ENCODE peak calls at places on chromosome 6, in six cellular contexts. One of them, this sample, is unnamed.

GRCh38 chr6:1894954-1895353 is 285.2 kb downstream of the FOXC1 start:
- DNase-seq in Caco-2: no peak
- DNase-seq in A549: no peak
- DNase-seq in CD8-positive, alpha-beta memory T cell: no peak
- DNase-seq in left ventricle myocardium inferior: no peak
- DNase-seq in ovary: no peak
- DNase-seq in this sample: no peak

GRCh38 chr6:19879663-19880062 is 42.5 kb downstream of the ID4 start:
- DNase-seq in Caco-2: no peak
- DNase-seq in A549: no peak
- DNase-seq in CD8-positive, alpha-beta memory T cell: no peak
- DNase-seq in left ventricle myocardium inferior: no peak
- DNase-seq in ovary: no peak
- DNase-seq in this sample: no peak

GRCh38 chr6:116847234-116847633 is 18.4 kb upstream of the GPRC6A start:
- DNase-seq in Caco-2: no peak
- DNase-seq in A549: peak; percentile 4
- DNase-seq in CD8-positive, alpha-beta memory T cell: no peak
- DNase-seq in left ventricle myocardium inferior: no peak
- DNase-seq in ovary: no peak
- DNase-seq in this sample: no peak

GRCh38 chr6:13579911-13580310 is 5.5 kb downstream of the SIRT5 start:
- DNase-seq in Caco-2: no peak
- DNase-seq in A549: no peak
- DNase-seq in CD8-positive, alpha-beta memory T cell: no peak
- DNase-seq in left ventricle myocardium inferior: no peak
- DNase-seq in ovary: no peak
- DNase-seq in this sample: no peak

GRCh38 chr6:23446394-23447001 is 679.5 kb upstream of the NRSN1 start:
- DNase-seq in Caco-2: no peak
- DNase-seq in A549: peak; percentile 2
- DNase-seq in CD8-positive, alpha-beta memory T cell: no peak
- DNase-seq in left ventricle myocardium inferior: no peak
- DNase-seq in ovary: no peak
- DNase-seq in this sample: no peak

GRCh38 chr6:139699335-139699734 is 324.9 kb upstream of the CITED2 start:
- DNase-seq in Caco-2: no peak
- DNase-seq in A549: no peak
- DNase-seq in CD8-positive, alpha-beta memory T cell: no peak
- DNase-seq in left ventricle myocardium inferior: no peak
- DNase-seq in ovary: no peak
- DNase-seq in this sample: no peak

GRCh38 chr6:134199848-134200606 is 117.9 kb downstream of the SGK1 start:
- DNase-seq in Caco-2: peak; percentile 56
- DNase-seq in A549: no peak
- DNase-seq in CD8-positive, alpha-beta memory T cell: no peak
- DNase-seq in left ventricle myocardium inferior: no peak
- DNase-seq in ovary: no peak
- DNase-seq in this sample: no peak

GRCh38 chr6:54366647-54367327 is 58.5 kb downstream of the TINAG start:
- DNase-seq in Caco-2: no peak
- DNase-seq in A549: no peak
- DNase-seq in CD8-positive, alpha-beta memory T cell: no peak
- DNase-seq in left ventricle myocardium inferior: no peak
- DNase-seq in ovary: no peak
- DNase-seq in this sample: no peak

GRCh38 chr6:139336488-139336887 is 38.0 kb downstream of the CITED2 start:
- DNase-seq in Caco-2: no peak
- DNase-seq in A549: no peak
- DNase-seq in CD8-positive, alpha-beta memory T cell: no peak
- DNase-seq in left ventricle myocardium inferior: peak; percentile 21
- DNase-seq in ovary: peak; percentile 53
- DNase-seq in this sample: no peak

GRCh38 chr6:150877928-150878327 is 12.4 kb downstream of the MTHFD1L start:
- DNase-seq in Caco-2: no peak
- DNase-seq in A549: no peak
- DNase-seq in CD8-positive, alpha-beta memory T cell: no peak
- DNase-seq in left ventricle myocardium inferior: no peak
- DNase-seq in ovary: no peak
- DNase-seq in this sample: no peak

GRCh38 chr6:158367824-158368223 is 55.6 kb downstream of the TULP4 start:
- DNase-seq in Caco-2: no peak
- DNase-seq in A549: no peak
- DNase-seq in CD8-positive, alpha-beta memory T cell: no peak
- DNase-seq in left ventricle myocardium inferior: no peak
- DNase-seq in ovary: no peak
- DNase-seq in this sample: no peak

GRCh38 chr6:28134015-28134414 is 7.7 kb upstream of the ZKSCAN8 start:
- DNase-seq in Caco-2: no peak
- DNase-seq in A549: peak; percentile 8
- DNase-seq in CD8-positive, alpha-beta memory T cell: no peak
- DNase-seq in left ventricle myocardium inferior: no peak
- DNase-seq in ovary: no peak
- DNase-seq in this sample: no peak

GRCh38 chr6:108874470-108875160 is 26.4 kb downstream of the ARMC2 start:
- DNase-seq in Caco-2: no peak
- DNase-seq in A549: no peak
- DNase-seq in CD8-positive, alpha-beta memory T cell: peak; percentile 9
- DNase-seq in left ventricle myocardium inferior: no peak
- DNase-seq in ovary: no peak
- DNase-seq in this sample: no peak

GRCh38 chr6:38696345-38696744 is 6.6 kb downstream of the GLO1 start:
- DNase-seq in Caco-2: no peak
- DNase-seq in A549: no peak
- DNase-seq in CD8-positive, alpha-beta memory T cell: no peak
- DNase-seq in left ventricle myocardium inferior: no peak
- DNase-seq in ovary: no peak
- DNase-seq in this sample: no peak

GRCh38 chr6:38695933-38696332 is 7.0 kb downstream of the GLO1 start:
- DNase-seq in Caco-2: no peak
- DNase-seq in A549: no peak
- DNase-seq in CD8-positive, alpha-beta memory T cell: no peak
- DNase-seq in left ventricle myocardium inferior: no peak
- DNase-seq in ovary: no peak
- DNase-seq in this sample: no peak

GRCh38 chr6:38701551-38701950 is 1.4 kb downstream of the GLO1 start:
- DNase-seq in Caco-2: no peak
- DNase-seq in A549: no peak
- DNase-seq in CD8-positive, alpha-beta memory T cell: no peak
- DNase-seq in left ventricle myocardium inferior: no peak
- DNase-seq in ovary: no peak
- DNase-seq in this sample: no peak

GRCh38 chr6:38695227-38695900 is 7.6 kb downstream of the GLO1 start:
- DNase-seq in Caco-2: no peak
- DNase-seq in A549: no peak
- DNase-seq in CD8-positive, alpha-beta memory T cell: no peak
- DNase-seq in left ventricle myocardium inferior: no peak
- DNase-seq in ovary: no peak
- DNase-seq in this sample: no peak

GRCh38 chr6:38697846-38698245 is 5.1 kb downstream of the GLO1 start:
- DNase-seq in Caco-2: no peak
- DNase-seq in A549: no peak
- DNase-seq in CD8-positive, alpha-beta memory T cell: no peak
- DNase-seq in left ventricle myocardium inferior: no peak
- DNase-seq in ovary: no peak
- DNase-seq in this sample: no peak
- H3K9me3 ChIP-seq in Caco-2: peaks cover 8% of the 10 kb centered on the region
- H3K9me3 ChIP-seq in A549: no peaks in the 10 kb centered on the region
- H3K9me3 ChIP-seq in CD8-positive, alpha-beta memory T cell: peaks cover 5% of the 10 kb centered on the region
- H3K9me3 ChIP-seq in left ventricle myocardium inferior: peaks cover 21% of the 10 kb centered on the region
- H3K9me3 ChIP-seq in ovary: no peaks in the 10 kb centered on the region
- H3K9me3 ChIP-seq in this sample: no peaks in the 10 kb centered on the region

GRCh38 chr6:137817219-137817618 is 49.8 kb upstream of the TNFAIP3 start:
- DNase-seq in Caco-2: no peak
- DNase-seq in A549: no peak
- DNase-seq in CD8-positive, alpha-beta memory T cell: no peak
- DNase-seq in left ventricle myocardium inferior: no peak
- DNase-seq in ovary: no peak
- DNase-seq in this sample: no peak
- H3K9me3 ChIP-seq in Caco-2: no peaks in the 10 kb centered on the region
- H3K9me3 ChIP-seq in A549: no peaks in the 10 kb centered on the region
- H3K9me3 ChIP-seq in CD8-positive, alpha-beta memory T cell: no peaks in the 10 kb centered on the region
- H3K9me3 ChIP-seq in left ventricle myocardium inferior: no peaks in the 10 kb centered on the region
- H3K9me3 ChIP-seq in ovary: no peaks in the 10 kb centered on the region
- H3K9me3 ChIP-seq in this sample: no peaks in the 10 kb centered on the region

DNA sequence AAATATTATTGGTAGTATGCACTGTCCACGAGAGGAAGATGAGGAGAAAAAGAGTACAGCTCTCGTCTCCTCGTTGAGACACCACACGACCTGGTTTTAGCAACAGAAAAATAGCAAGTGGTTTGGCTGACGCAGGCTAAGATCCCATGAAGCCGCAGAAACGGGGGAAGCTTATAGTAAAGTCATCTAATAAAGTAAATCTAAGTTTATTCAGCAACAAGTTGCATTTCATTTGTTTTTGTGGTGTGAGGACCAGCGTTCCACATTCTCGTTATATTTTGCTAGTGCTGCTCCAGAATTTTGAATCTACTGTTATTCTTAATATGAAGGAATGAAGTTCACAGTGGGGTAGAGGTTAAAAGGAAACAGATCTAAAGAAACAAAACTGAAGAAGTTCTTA is 25.2 kb upstream of the IRF4 start:
- DNase-seq in Caco-2: no peak
- DNase-seq in A549: no peak
- DNase-seq in CD8-positive, alpha-beta memory T cell: no peak
- DNase-seq in left ventricle myocardium inferior: no peak
- DNase-seq in ovary: no peak
- DNase-seq in this sample: no peak
- H3K9me3 ChIP-seq in Caco-2: peaks cover 6% of the 10 kb centered on the region
- H3K9me3 ChIP-seq in A549: peaks cover 2% of the 10 kb centered on the region
- H3K9me3 ChIP-seq in CD8-positive, alpha-beta memory T cell: no peaks in the 10 kb centered on the region
- H3K9me3 ChIP-seq in left ventricle myocardium inferior: peaks cover 17% of the 10 kb centered on the region
- H3K9me3 ChIP-seq in ovary: no peaks in the 10 kb centered on the region
- H3K9me3 ChIP-seq in this sample: no peaks in the 10 kb centered on the region

GRCh38 chr6:168285456-168285855 is 34.1 kb downstream of the DACT2 start:
- DNase-seq in Caco-2: no peak
- DNase-seq in A549: no peak
- DNase-seq in CD8-positive, alpha-beta memory T cell: no peak
- DNase-seq in left ventricle myocardium inferior: no peak
- DNase-seq in ovary: no peak
- DNase-seq in this sample: no peak

GRCh38 chr6:168286116-168286515 is 33.5 kb downstream of the DACT2 start:
- DNase-seq in Caco-2: no peak
- DNase-seq in A549: no peak
- DNase-seq in CD8-positive, alpha-beta memory T cell: no peak
- DNase-seq in left ventricle myocardium inferior: no peak
- DNase-seq in ovary: no peak
- DNase-seq in this sample: no peak

GRCh38 chr6:168282985-168283685 is 36.4 kb downstream of the DACT2 start:
- DNase-seq in Caco-2: no peak
- DNase-seq in A549: no peak
- DNase-seq in CD8-positive, alpha-beta memory T cell: no peak
- DNase-seq in left ventricle myocardium inferior: no peak
- DNase-seq in ovary: no peak
- DNase-seq in this sample: no peak

GRCh38 chr6:168283686-168284025 is 35.9 kb downstream of the DACT2 start:
- DNase-seq in Caco-2: no peak
- DNase-seq in A549: no peak
- DNase-seq in CD8-positive, alpha-beta memory T cell: no peak
- DNase-seq in left ventricle myocardium inferior: no peak
- DNase-seq in ovary: no peak
- DNase-seq in this sample: no peak

DNA sequence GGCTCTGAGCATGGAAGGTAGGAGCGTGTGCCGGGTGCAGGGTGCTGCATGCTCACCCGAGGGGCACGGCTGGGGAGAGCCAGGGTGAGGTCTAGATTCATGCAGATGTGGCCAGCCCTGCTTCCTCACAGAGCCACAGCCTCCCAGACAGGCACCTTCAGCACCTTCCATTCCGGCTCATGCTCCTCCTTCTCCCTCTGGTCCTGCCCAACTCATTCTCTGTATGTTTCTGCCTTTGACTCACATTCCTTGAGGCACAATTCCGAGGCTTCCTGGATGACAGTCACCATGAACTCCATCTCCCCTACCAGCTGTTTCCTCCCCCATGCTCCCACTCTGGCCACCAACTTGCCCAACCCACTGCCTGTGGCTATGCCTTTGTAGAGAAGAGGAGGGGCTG is 35.4 kb downstream of the DACT2 start:
- DNase-seq in Caco-2: no peak
- DNase-seq in A549: no peak
- DNase-seq in CD8-positive, alpha-beta memory T cell: no peak
- DNase-seq in left ventricle myocardium inferior: no peak
- DNase-seq in ovary: no peak
- DNase-seq in this sample: no peak
- H3K9me3 ChIP-seq in Caco-2: no peaks in the 10 kb centered on the region
- H3K9me3 ChIP-seq in A549: no peaks in the 10 kb centered on the region
- H3K9me3 ChIP-seq in CD8-positive, alpha-beta memory T cell: no peaks in the 10 kb centered on the region
- H3K9me3 ChIP-seq in left ventricle myocardium inferior: peaks cover 1% of the 10 kb centered on the region
- H3K9me3 ChIP-seq in ovary: no peaks in the 10 kb centered on the region
- H3K9me3 ChIP-seq in this sample: no peaks in the 10 kb centered on the region

DNA sequence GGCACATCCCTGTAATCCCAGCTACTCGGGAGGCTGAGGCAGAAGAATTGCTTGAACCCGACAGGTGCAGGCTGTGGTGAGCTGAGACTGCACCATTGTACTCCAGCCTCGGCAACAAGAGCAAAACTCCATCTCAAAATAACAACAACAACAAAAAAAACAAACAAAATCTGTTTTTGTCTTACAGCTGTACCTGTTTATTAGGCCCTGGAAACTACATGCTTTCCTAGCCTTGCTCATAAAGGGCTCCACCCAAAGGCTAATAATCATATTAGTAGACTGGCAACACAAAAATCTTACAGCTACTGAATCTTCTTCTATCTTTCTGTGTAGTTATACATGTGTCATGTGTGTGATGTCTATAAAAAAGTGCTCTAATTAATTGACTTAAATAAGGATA is 503.9 kb upstream of the EYS start:
- DNase-seq in Caco-2: no peak
- DNase-seq in A549: no peak
- DNase-seq in CD8-positive, alpha-beta memory T cell: no peak
- DNase-seq in left ventricle myocardium inferior: no peak
- DNase-seq in ovary: no peak
- DNase-seq in this sample: no peak
- H3K9me3 ChIP-seq in Caco-2: no peaks in the 10 kb centered on the region
- H3K9me3 ChIP-seq in A549: no peaks in the 10 kb centered on the region
- H3K9me3 ChIP-seq in CD8-positive, alpha-beta memory T cell: no peaks in the 10 kb centered on the region
- H3K9me3 ChIP-seq in left ventricle myocardium inferior: peaks cover 37% of the 10 kb centered on the region
- H3K9me3 ChIP-seq in ovary: no peaks in the 10 kb centered on the region
- H3K9me3 ChIP-seq in this sample: no peaks in the 10 kb centered on the region

GRCh38 chr6:135946674-135947073 is 95.2 kb downstream of the PDE7B start:
- DNase-seq in Caco-2: no peak
- DNase-seq in A549: no peak
- DNase-seq in CD8-positive, alpha-beta memory T cell: no peak
- DNase-seq in left ventricle myocardium inferior: no peak
- DNase-seq in ovary: no peak
- DNase-seq in this sample: no peak
- H3K9me3 ChIP-seq in Caco-2: no peaks in the 10 kb centered on the region
- H3K9me3 ChIP-seq in A549: no peaks in the 10 kb centered on the region
- H3K9me3 ChIP-seq in CD8-positive, alpha-beta memory T cell: no peaks in the 10 kb centered on the region
- H3K9me3 ChIP-seq in left ventricle myocardium inferior: no peaks in the 10 kb centered on the region
- H3K9me3 ChIP-seq in ovary: no peaks in the 10 kb centered on the region
- H3K9me3 ChIP-seq in this sample: no peaks in the 10 kb centered on the region